ENCODE peak calls at places on chromosomes 3 and 15, in six cellular contexts. Z, F, L, U, O and K are unnamed samples.
A peak's percentile ranks its signal among the peaks of the same experiment; 100 is the strongest.

GRCh38 chr3:111173906-111174305 is 102.3 kb downstream of the NECTIN3 start:
- DNase-seq in Z (no peak), F (no peak), L (no peak), U (no peak), O (no peak), K (no peak)

GRCh38 chr3:128317698-128318231 is 148.9 kb downstream of the DNAJB8 start:
- DNase-seq in Z (no peak), F (peak; percentile 57), L (no peak), U (no peak), O (no peak), K (no peak)

GRCh38 chr3:192444096-192444790 is 283.1 kb downstream of the FGF12 start:
- DNase-seq in Z (peak; percentile 62), F (peak; percentile 71), L (peak; percentile 33), U (peak; percentile 76), O (peak; percentile 13), K (peak; percentile 85)

GRCh38 chr3:41097896-41098496 is 101.3 kb upstream of the CTNNB1 start:
- DNase-seq in Z (no peak), F (no peak), L (no peak), U (no peak), O (no peak), K (no peak)

GRCh38 chr15:69973102-69973714 is 124.5 kb downstream of the TLE3 start:
- DNase-seq in Z (no peak), F (no peak), L (no peak), U (peak; percentile 42), O (no peak), K (peak; percentile 80)

GRCh38 chr3:25427155-25428002 is 684 bp upstream of the RARB start:
- DNase-seq in Z (no peak), F (no peak), L (no peak), U (no peak), O (no peak), K (no peak)

GRCh38 chr3:107956991-107957467 is 133.8 kb downstream of the CD47 start:
- DNase-seq in Z (peak; percentile 55), F (no peak), L (peak; percentile 89), U (no peak), O (no peak), K (no peak)

GRCh38 chr3:43199645-43200036 is 86.7 kb upstream of the SNRK start:
- DNase-seq in Z (no peak), F (no peak), L (no peak), U (no peak), O (no peak), K (no peak)

GRCh38 chr3:50532062-50532705 is 28.8 kb upstream of the CACNA2D2 start:
- DNase-seq in Z (no peak), F (no peak), L (no peak), U (no peak), O (no peak), K (no peak)

GRCh38 chr15:51802593-51802992 is 26.9 kb upstream of the TMOD3 start:
- DNase-seq in Z (no peak), F (no peak), L (no peak), U (no peak), O (no peak), K (no peak)

GRCh38 chr15:61974759-61975158 is 85.5 kb downstream of the VPS13C start:
- DNase-seq in Z (no peak), F (no peak), L (no peak), U (no peak), O (no peak), K (no peak)

GRCh38 chr15:52290800-52291199 is 4.8 kb downstream of the MYO5C start:
- DNase-seq in Z (no peak), F (no peak), L (no peak), U (no peak), O (no peak), K (no peak)

GRCh38 chr15:98774756-98775497 is 126.6 kb downstream of the IGF1R start:
- DNase-seq in Z (no peak), F (no peak), L (no peak), U (no peak), O (no peak), K (no peak)

GRCh38 chr3:192079098-192079497 is 618.1 kb downstream of the PYDC2 start:
- DNase-seq in Z (no peak), F (no peak), L (no peak), U (no peak), O (no peak), K (no peak)

GRCh38 chr3:156617145-156617544 is 57.2 kb upstream of the TIPARP start:
- DNase-seq in Z (no peak), F (no peak), L (no peak), U (no peak), O (no peak), K (no peak)

GRCh38 chr15:78928616-78929093 is 16.2 kb downstream of the CTSH start:
- DNase-seq in Z (no peak), F (no peak), L (no peak), U (no peak), O (no peak), K (no peak)

GRCh38 chr15:72339777-72340177 is 19.8 kb upstream of the CELF6 start:
- DNase-seq in Z (no peak), F (no peak), L (no peak), U (no peak), O (no peak), K (no peak)

GRCh38 chr3:65412591-65412990 is 626.1 kb downstream of the MAGI1 start:
- DNase-seq in Z (no peak), F (no peak), L (peak; percentile 20), U (peak; percentile 16), O (no peak), K (no peak)

GRCh38 chr3:33115024-33115768 is 1.4 kb downstream of the CRTAP start:
- DNase-seq in Z (peak; percentile 77), F (no peak), L (peak; percentile 78), U (no peak), O (no peak), K (no peak)

GRCh38 chr15:36948982-36949381 is 151.4 kb downstream of the MEIS2 start:
- DNase-seq in Z (no peak), F (no peak), L (no peak), U (no peak), O (no peak), K (no peak)

GRCh38 chr3:31615071-31615875 is 82.5 kb downstream of the STT3B start:
- DNase-seq in Z (no peak), F (no peak), L (no peak), U (no peak), O (no peak), K (no peak)

GRCh38 chr3:197205265-197205664 is 93.1 kb downstream of the DLG1 start:
- DNase-seq in Z (no peak), F (no peak), L (no peak), U (no peak), O (no peak), K (no peak)

GRCh38 chr3:134406331-134407246 is 32.3 kb upstream of the AMOTL2 start:
- DNase-seq in Z (peak; percentile 60), F (no peak), L (no peak), U (no peak), O (no peak), K (peak; percentile 64)

GRCh38 chr3:13955084-13955483 is 75.2 kb upstream of the WNT7A start:
- DNase-seq in Z (no peak), F (no peak), L (no peak), U (no peak), O (no peak), K (no peak)

GRCh38 chr3:102492300-102492699 is 57.5 kb downstream of the ZPLD1 start:
- DNase-seq in Z (no peak), F (no peak), L (no peak), U (no peak), O (no peak), K (no peak)

GRCh38 chr15:59885832-59886231 is 118.3 kb upstream of the FOXB1 start:
- DNase-seq in Z (no peak), F (no peak), L (no peak), U (no peak), O (no peak), K (no peak)

GRCh38 chr3:30428251-30428650 is 178.2 kb upstream of the TGFBR2 start:
- DNase-seq in Z (no peak), F (no peak), L (no peak), U (no peak), O (no peak), K (no peak)

GRCh38 chr15:44861917-44862316 is 94.6 kb upstream of the TERB2 start:
- DNase-seq in Z (no peak), F (no peak), L (no peak), U (no peak), O (no peak), K (no peak)

GRCh38 chr15:30065025-30065801 is 17.5 kb upstream of the GOLGA8J start:
- DNase-seq in Z (no peak), F (no peak), L (no peak), U (no peak), O (no peak), K (no peak)

GRCh38 chr3:136266468-136266867 is 16.3 kb downstream of the PCCB start:
- DNase-seq in Z (no peak), F (no peak), L (no peak), U (no peak), O (no peak), K (no peak)

GRCh38 chr3:180870008-180870733 is 42.3 kb upstream of the FXR1 start:
- DNase-seq in Z (no peak), F (no peak), L (peak; percentile 36), U (peak; percentile 18), O (no peak), K (peak; percentile 31)

GRCh38 chr3:106566277-106566676 is 697.5 kb upstream of the CBLB start:
- DNase-seq in Z (no peak), F (no peak), L (no peak), U (peak; percentile 3), O (no peak), K (peak; percentile 14)

GRCh38 chr3:138912237-138912636 is 34.7 kb downstream of the FOXL2 start:
- DNase-seq in Z (no peak), F (no peak), L (no peak), U (no peak), O (no peak), K (no peak)